ENCODE peak calls at places on chromosomes 1 and 21, in seven cellular contexts. One of them, this sample, is unnamed.

GRCh38 chr1:167066333-167067122 is 23.6 kb downstream of the GPA33 start:
- DNase-seq in T-helper 2 cell: peak; percentile 66
- DNase-seq in substantia nigra: peak; percentile 20
- DNase-seq in uterus: peak; percentile 58
- DNase-seq in NCI-H1105: peak; percentile 73
- DNase-seq in SJSA1: peak; percentile 52
- DNase-seq in omental fat pad: peak; percentile 62
- DNase-seq in this sample: peak; percentile 85

GRCh38 chr1:205030916-205031315 is 12.1 kb upstream of the CNTN2 start:
- DNase-seq in T-helper 2 cell: no peak
- DNase-seq in substantia nigra: no peak
- DNase-seq in uterus: no peak
- DNase-seq in NCI-H1105: no peak
- DNase-seq in SJSA1: no peak
- DNase-seq in omental fat pad: no peak
- DNase-seq in this sample: no peak

GRCh38 chr1:203320546-203321272 is 15.4 kb downstream of the BTG2 start:
- DNase-seq in T-helper 2 cell: peak; percentile 68
- DNase-seq in substantia nigra: no peak
- DNase-seq in uterus: peak; percentile 82
- DNase-seq in NCI-H1105: peak; percentile 98
- DNase-seq in SJSA1: no peak
- DNase-seq in omental fat pad: no peak
- DNase-seq in this sample: peak; percentile 67

GRCh38 chr21:32307706-32308105 is 9.1 kb downstream of the MRAP start:
- DNase-seq in T-helper 2 cell: no peak
- DNase-seq in substantia nigra: no peak
- DNase-seq in uterus: no peak
- DNase-seq in NCI-H1105: no peak
- DNase-seq in SJSA1: no peak
- DNase-seq in omental fat pad: no peak
- DNase-seq in this sample: no peak

GRCh38 chr1:101064697-101065096 is 39.1 kb upstream of the DPH5 start:
- DNase-seq in T-helper 2 cell: no peak
- DNase-seq in substantia nigra: no peak
- DNase-seq in uterus: no peak
- DNase-seq in NCI-H1105: no peak
- DNase-seq in SJSA1: no peak
- DNase-seq in omental fat pad: no peak
- DNase-seq in this sample: no peak

GRCh38 chr1:9417695-9418094 is 121.6 kb upstream of the SLC25A33 start:
- DNase-seq in T-helper 2 cell: no peak
- DNase-seq in substantia nigra: no peak
- DNase-seq in uterus: no peak
- DNase-seq in NCI-H1105: no peak
- DNase-seq in SJSA1: no peak
- DNase-seq in omental fat pad: no peak
- DNase-seq in this sample: no peak

GRCh38 chr1:44609412-44609767 is 64.9 kb downstream of the TMEM53 start:
- DNase-seq in T-helper 2 cell: peak; percentile 12
- DNase-seq in substantia nigra: no peak
- DNase-seq in uterus: peak; percentile 71
- DNase-seq in NCI-H1105: peak; percentile 6
- DNase-seq in SJSA1: peak; percentile 19
- DNase-seq in omental fat pad: peak; percentile 68
- DNase-seq in this sample: peak; percentile 24

GRCh38 chr1:243844186-243844585 is 5.9 kb downstream of the AKT3 start:
- DNase-seq in T-helper 2 cell: no peak
- DNase-seq in substantia nigra: no peak
- DNase-seq in uterus: no peak
- DNase-seq in NCI-H1105: no peak
- DNase-seq in SJSA1: peak; percentile 21
- DNase-seq in omental fat pad: no peak
- DNase-seq in this sample: no peak

GRCh38 chr1:12172042-12172851 is 5.5 kb downstream of the TNFRSF1B start:
- DNase-seq in T-helper 2 cell: peak; percentile 34
- DNase-seq in substantia nigra: no peak
- DNase-seq in uterus: no peak
- DNase-seq in NCI-H1105: no peak
- DNase-seq in SJSA1: no peak
- DNase-seq in omental fat pad: no peak
- DNase-seq in this sample: no peak

GRCh38 chr1:244918422-244919319 is 54.3 kb upstream of the HNRNPU start:
- DNase-seq in T-helper 2 cell: peak; percentile 57
- DNase-seq in substantia nigra: peak; percentile 2
- DNase-seq in uterus: peak; percentile 23
- DNase-seq in NCI-H1105: peak; percentile 13
- DNase-seq in SJSA1: peak; percentile 37
- DNase-seq in omental fat pad: no peak
- DNase-seq in this sample: peak; percentile 87

GRCh38 chr1:166484471-166484870 is 317.7 kb upstream of the FAM78B start:
- DNase-seq in T-helper 2 cell: no peak
- DNase-seq in substantia nigra: no peak
- DNase-seq in uterus: no peak
- DNase-seq in NCI-H1105: no peak
- DNase-seq in SJSA1: no peak
- DNase-seq in omental fat pad: no peak
- DNase-seq in this sample: no peak

GRCh38 chr1:47333922-47334764 is 553 bp downstream of the CMPK1 start:
- DNase-seq in T-helper 2 cell: peak; percentile 66
- DNase-seq in substantia nigra: peak; percentile 59
- DNase-seq in uterus: peak; percentile 59
- DNase-seq in NCI-H1105: peak; percentile 69
- DNase-seq in SJSA1: peak; percentile 88
- DNase-seq in omental fat pad: peak; percentile 59
- DNase-seq in this sample: peak; percentile 66

GRCh38 chr1:18926315-18927081 is 24.1 kb upstream of the ALDH4A1 start:
- DNase-seq in T-helper 2 cell: peak; percentile 69
- DNase-seq in substantia nigra: no peak
- DNase-seq in uterus: peak; percentile 71
- DNase-seq in NCI-H1105: no peak
- DNase-seq in SJSA1: peak; percentile 94
- DNase-seq in omental fat pad: peak; percentile 39
- DNase-seq in this sample: peak; percentile 85

GRCh38 chr1:173798078-173798477 is 26.4 kb upstream of the DARS2 start:
- DNase-seq in T-helper 2 cell: no peak
- DNase-seq in substantia nigra: no peak
- DNase-seq in uterus: no peak
- DNase-seq in NCI-H1105: no peak
- DNase-seq in SJSA1: no peak
- DNase-seq in omental fat pad: no peak
- DNase-seq in this sample: no peak

GRCh38 chr1:8671313-8671917 is 146.0 kb downstream of the RERE start:
- DNase-seq in T-helper 2 cell: no peak
- DNase-seq in substantia nigra: no peak
- DNase-seq in uterus: peak; percentile 69
- DNase-seq in NCI-H1105: peak; percentile 63
- DNase-seq in SJSA1: peak; percentile 62
- DNase-seq in omental fat pad: no peak
- DNase-seq in this sample: peak; percentile 69

GRCh38 chr1:29355375-29355774 is 119.1 kb downstream of the PTPRU start:
- DNase-seq in T-helper 2 cell: no peak
- DNase-seq in substantia nigra: no peak
- DNase-seq in uterus: no peak
- DNase-seq in NCI-H1105: no peak
- DNase-seq in SJSA1: no peak
- DNase-seq in omental fat pad: no peak
- DNase-seq in this sample: no peak

GRCh38 chr1:6105763-6106162 is 60.1 kb downstream of the KCNAB2 start:
- DNase-seq in T-helper 2 cell: no peak
- DNase-seq in substantia nigra: no peak
- DNase-seq in uterus: no peak
- DNase-seq in NCI-H1105: no peak
- DNase-seq in SJSA1: no peak
- DNase-seq in omental fat pad: no peak
- DNase-seq in this sample: no peak

GRCh38 chr1:62299426-62300200 is 19.6 kb downstream of the KANK4 start:
- DNase-seq in T-helper 2 cell: no peak
- DNase-seq in substantia nigra: no peak
- DNase-seq in uterus: no peak
- DNase-seq in NCI-H1105: no peak
- DNase-seq in SJSA1: no peak
- DNase-seq in omental fat pad: no peak
- DNase-seq in this sample: no peak

GRCh38 chr1:159163609-159164008 is 7.8 kb upstream of the CADM3 start:
- DNase-seq in T-helper 2 cell: no peak
- DNase-seq in substantia nigra: no peak
- DNase-seq in uterus: no peak
- DNase-seq in NCI-H1105: no peak
- DNase-seq in SJSA1: no peak
- DNase-seq in omental fat pad: no peak
- DNase-seq in this sample: no peak

GRCh38 chr1:168106274-168106673 is 30.5 kb downstream of the GPR161 start:
- DNase-seq in T-helper 2 cell: no peak
- DNase-seq in substantia nigra: no peak
- DNase-seq in uterus: no peak
- DNase-seq in NCI-H1105: no peak
- DNase-seq in SJSA1: no peak
- DNase-seq in omental fat pad: no peak
- DNase-seq in this sample: no peak

GRCh38 chr1:224433041-224433670 is 1.4 kb downstream of the WDR26 start:
- DNase-seq in T-helper 2 cell: no peak
- DNase-seq in substantia nigra: no peak
- DNase-seq in uterus: no peak
- DNase-seq in NCI-H1105: peak; percentile 16
- DNase-seq in SJSA1: peak; percentile 33
- DNase-seq in omental fat pad: no peak
- DNase-seq in this sample: peak; percentile 33

This sample was measured in B cell.